ENCODE peak calls at places on chromosome 7, in seven cellular contexts. U is right lobe of liver, S is prostate gland, M is fibroblast of lung, X is stomach, B is keratinocyte, W is breast epithelium. I is an unnamed sample. For H3K27me3, the result is how much of the 10 kb centered on the place peaks cover.

GRCh38 chr7:43855176-43855575 is 14.1 kb downstream of the MRPS24 start:
- DNase-seq in S (no peak), M (no peak), W (no peak), B (no peak), U (no peak), X (no peak), I (no peak)

GRCh38 chr7:24284699-24285506 is 913 bp downstream of the NPY start:
- DNase-seq in M (no peak), B (no peak), X (no peak), S (no peak), W (no peak), U (no peak), I (no peak)

GRCh38 chr7:120554960-120555571 is 282.1 kb downstream of the KCND2 start:
- DNase-seq in W (no peak), M (peak), B (no peak), S (no peak), U (peak), X (no peak), I (no peak)

GRCh38 chr7:156139633-156140032 is 327.4 kb upstream of the SHH start:
- DNase-seq in X (no peak), W (no peak), M (no peak), U (no peak), S (no peak), B (no peak), I (no peak)

GRCh38 chr7:10571759-10572158 is 401.9 kb upstream of the PHF14 start:
- DNase-seq in S (no peak), M (no peak), W (no peak), U (no peak), X (no peak), B (no peak), I (no peak)

GRCh38 chr7:18700147-18700546 is 204.6 kb downstream of the HDAC9 start:
- DNase-seq in B (no peak), X (no peak), W (no peak), U (no peak), S (no peak), M (no peak), I (no peak)

GRCh38 chr7:70641882-70642281 is 490.1 kb upstream of the GALNT17 start:
- DNase-seq in W (no peak), B (no peak), X (no peak), M (no peak), S (no peak), U (no peak), I (no peak)

GRCh38 chr7:75734586-75735047 is 4.1 kb downstream of the HIP1 start:
- DNase-seq in W (no peak), X (no peak), S (no peak), B (no peak), U (no peak), M (peak), I (no peak)

GRCh38 chr7:20834656-20835055 is 48.0 kb upstream of the SP8 start:
- DNase-seq in B (no peak), S (no peak), X (no peak), M (no peak), U (no peak), W (no peak), I (no peak)

GRCh38 chr7:97022451-97023306 is 2.0 kb downstream of the DLX5 start:
- DNase-seq in W (no peak), S (no peak), X (no peak), M (no peak), U (no peak), B (no peak), I (no peak)

GRCh38 chr7:116583653-116584052 is 58.8 kb downstream of the CAV1 start:
- DNase-seq in X (no peak), W (no peak), S (no peak), U (no peak), B (no peak), M (no peak), I (no peak)

GRCh38 chr7:2880882-2881281 is 36.8 kb upstream of the GNA12 start:
- DNase-seq in U (no peak), M (no peak), X (no peak), S (no peak), W (no peak), B (no peak), I (no peak)

GRCh38 chr7:140008755-140009610 is 53.8 kb downstream of the PARP12 start:
- DNase-seq in W (no peak), B (no peak), M (no peak), X (peak), U (peak), S (no peak), I (no peak)

GRCh38 chr7:30986331-30986730 is 22.6 kb downstream of the GHRHR start:
- DNase-seq in X (no peak), U (no peak), M (no peak), W (no peak), S (no peak), B (no peak), I (no peak)

GRCh38 chr7:18754766-18755165 is 259.2 kb downstream of the HDAC9 start:
- DNase-seq in W (no peak), X (no peak), B (no peak), S (no peak), M (peak), U (no peak), I (no peak)

GRCh38 chr7:116527521-116527920 is 2.7 kb downstream of the CAV1 start:
- DNase-seq in U (no peak), X (no peak), S (no peak), B (no peak), M (peak), W (no peak), I (no peak)

GRCh38 chr7:140723574-140723973 is 27.1 kb downstream of the NDUFB2 start:
- DNase-seq in U (no peak), W (no peak), B (no peak), M (no peak), X (no peak), S (no peak), I (no peak)

GRCh38 chr7:3922175-3922635 is 621.2 kb downstream of the SDK1 start:
- DNase-seq in M (peak), X (no peak), W (no peak), B (peak), U (no peak), S (peak), I (no peak)

GRCh38 chr7:98051118-98051744 is 55.4 kb upstream of the LMTK2 start:
- DNase-seq in W (no peak), U (no peak), M (no peak), B (no peak), X (peak), S (no peak), I (peak)

GRCh38 chr7:8060241-8060640 is 91.6 kb downstream of the GLCCI1 start:
- DNase-seq in W (no peak), U (no peak), B (no peak), S (no peak), X (no peak), M (peak), I (no peak)

GRCh38 chr7:125061776-125062397 is 132.3 kb upstream of the POT1 start:
- DNase-seq in M (peak), W (no peak), S (no peak), U (no peak), X (no peak), B (peak), I (no peak)

GRCh38 chr7:23230586-23231195 is 15.9 kb upstream of the GPNMB start:
- DNase-seq in B (no peak), U (no peak), M (no peak), W (no peak), S (no peak), X (no peak), I (no peak)

GRCh38 chr7:151601521-151602305 is 82.0 kb upstream of the RHEB start:
- DNase-seq in B (no peak), W (peak), X (no peak), S (no peak), U (no peak), M (peak), I (no peak)

GRCh38 chr7:132207782-132208181 is 368.5 kb downstream of the PLXNA4 start:
- DNase-seq in S (no peak), U (no peak), B (no peak), W (no peak), X (no peak), M (no peak), I (no peak)

GRCh38 chr7:158591944-158592343 is 4.3 kb upstream of the PTPRN2 start:
- DNase-seq in U (no peak), M (no peak), S (no peak), B (no peak), X (no peak), W (no peak), I (no peak)
- H3K27me3 ChIP-seq in U (under half), M (under half), S (under half), B (under half), X (under half), W (under half), I (under half)

DNA sequence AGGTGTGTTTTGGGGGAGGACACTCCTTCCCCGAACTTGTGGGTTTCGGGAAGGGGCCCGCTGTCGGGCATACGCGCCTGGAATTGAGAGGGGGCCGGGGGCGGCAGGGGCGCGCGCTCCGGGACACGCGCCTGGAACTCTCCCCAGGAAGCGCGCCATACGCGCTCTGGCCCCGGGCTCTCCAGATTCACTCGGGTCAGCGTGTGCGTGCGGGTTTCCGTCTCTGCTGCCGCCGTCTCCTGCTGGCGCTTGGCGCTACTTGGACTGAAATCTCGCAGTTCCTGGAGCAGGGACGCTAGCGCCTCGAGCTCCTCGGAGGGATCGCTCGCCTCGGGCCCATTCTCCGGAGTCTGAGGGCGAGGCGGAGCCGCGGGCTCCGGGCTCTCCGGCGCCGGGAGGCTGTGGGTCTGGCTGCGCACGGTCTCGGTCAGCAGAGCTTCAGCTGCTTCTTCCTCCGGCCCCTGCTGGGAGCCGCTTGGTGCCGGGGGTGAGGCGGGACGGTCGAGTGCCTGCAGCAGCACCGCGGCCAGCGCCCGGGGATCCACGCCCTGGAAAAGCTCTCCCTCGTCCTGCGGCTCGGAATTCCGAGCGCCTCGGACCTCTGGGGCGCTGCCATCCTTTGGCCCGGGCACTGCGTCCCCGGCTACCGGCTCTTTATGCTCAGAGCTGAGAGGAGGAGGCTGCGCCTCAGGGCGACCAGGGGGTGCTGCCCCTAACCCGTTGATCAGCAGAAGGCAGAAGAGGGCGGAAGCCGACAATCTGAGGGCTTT is 1.1 kb downstream of the VGF start:
- DNase-seq in U (no peak), W (no peak), M (peak), S (no peak), X (peak), B (no peak), I (no peak)
- H3K27me3 ChIP-seq in U (under half), W (half or more), M (under half), S (under half), X (under half), B (under half), I (half or more)

GRCh38 chr7:128415217-128415785 is 5.5 kb upstream of the IMPDH1 start:
- DNase-seq in U (no peak), X (no peak), B (no peak), M (no peak), S (no peak), W (no peak), I (no peak)
- H3K27me3 ChIP-seq in U (under half), X (under half), B (under half), M (under half), S (under half), W (under half), I (under half)

DNA sequence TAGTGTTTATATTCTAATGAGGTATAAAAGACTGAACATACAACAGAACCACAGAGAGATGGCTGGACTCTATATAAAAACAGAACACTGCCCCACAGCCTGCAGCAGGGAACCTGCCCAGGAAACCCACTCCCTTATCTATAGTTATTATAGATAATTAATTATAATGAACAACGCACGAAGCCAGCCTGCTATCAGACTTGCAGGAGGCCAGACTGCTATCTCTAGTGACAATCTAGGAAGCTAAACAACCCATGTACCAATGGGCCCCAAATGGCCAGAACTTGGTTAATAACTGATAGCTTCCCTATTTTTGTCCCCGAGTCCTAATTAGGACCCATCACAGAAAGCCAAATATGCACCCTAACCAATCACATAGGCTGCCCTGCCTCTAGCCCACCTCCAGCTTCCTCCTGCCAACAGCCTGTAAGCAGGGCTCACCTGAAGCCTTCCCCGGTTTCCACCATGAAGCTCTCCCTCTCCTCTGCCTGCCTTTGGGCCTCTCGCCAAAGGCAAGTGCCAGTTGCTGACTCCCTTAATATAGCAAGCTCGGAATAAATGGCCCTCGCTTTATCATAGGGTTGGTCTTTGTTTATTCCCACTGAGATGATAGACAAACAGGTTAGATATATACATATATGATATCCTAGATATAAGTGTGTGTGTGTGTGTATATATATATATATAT is 74.5 kb downstream of the SYPL1 start:
- DNase-seq in U (no peak), M (no peak), W (no peak), X (no peak), B (no peak), S (no peak), I (no peak)
- H3K27me3 ChIP-seq in U (under half), M (under half), W (under half), X (under half), B (under half), S (under half), I (under half)

GRCh38 chr7:27091936-27092752 is 3.7 kb downstream of the HOXA1 start:
- DNase-seq in U (no peak), M (no peak), S (no peak), X (no peak), B (no peak), W (no peak), I (no peak)

GRCh38 chr7:27095050-27095896 is 527 bp downstream of the HOXA1 start:
- DNase-seq in M (no peak), B (no peak), S (no peak), X (no peak), U (no peak), W (no peak), I (no peak)

GRCh38 chr7:27094304-27095049 is 1.3 kb downstream of the HOXA1 start:
- DNase-seq in U (no peak), B (no peak), X (no peak), S (no peak), M (no peak), W (no peak), I (no peak)

GRCh38 chr7:27091125-27091524 is 4.7 kb downstream of the HOXA1 start:
- DNase-seq in M (no peak), B (no peak), U (no peak), W (no peak), S (no peak), X (no peak), I (no peak)

DNA sequence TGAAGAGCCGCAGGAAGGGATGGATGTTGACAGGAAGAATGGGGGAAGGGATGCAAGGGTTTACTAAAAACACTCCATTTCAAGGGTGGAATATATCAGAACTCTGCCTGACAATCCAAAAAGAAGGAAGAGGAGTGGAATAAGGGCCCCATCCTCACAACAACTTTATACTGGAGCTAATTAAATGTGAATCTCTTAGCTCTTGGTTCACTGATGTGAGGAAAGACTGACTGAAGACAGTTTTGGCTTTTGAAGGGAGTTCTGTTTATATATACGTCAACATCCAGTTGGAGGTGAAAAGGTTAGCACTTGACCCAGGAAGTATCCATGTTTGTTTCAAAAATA is 3.1 kb downstream of the HOXA1 start:
- DNase-seq in B (no peak), U (no peak), W (no peak), X (no peak), S (no peak), M (no peak), I (no peak)
- H3K27me3 ChIP-seq in B (under half), U (under half), W (under half), X (under half), S (under half), M (under half), I (half or more)

GRCh38 chr7:317643-318405 is 27.9 kb downstream of the FOXL3 start:
- DNase-seq in W (no peak), X (no peak), B (no peak), S (no peak), U (no peak), M (no peak), I (peak)
- H3K27me3 ChIP-seq in W (under half), X (under half), B (under half), S (under half), U (under half), M (under half), I (under half)

GRCh38 chr7:45921699-45922519 is 837 bp upstream of the IGFBP3 start:
- DNase-seq in U (no peak), M (peak), B (no peak), W (no peak), S (peak), X (no peak), I (peak)

GRCh38 chr7:45922810-45923209 is 1.7 kb upstream of the IGFBP3 start:
- DNase-seq in X (no peak), S (no peak), U (no peak), M (peak), W (no peak), B (no peak), I (no peak)

GRCh38 chr7:45923290-45923689 is 2.2 kb upstream of the IGFBP3 start:
- DNase-seq in S (peak), U (peak), M (peak), X (peak), B (no peak), W (no peak), I (peak)

GRCh38 chr7:45923818-45924217 is 2.7 kb upstream of the IGFBP3 start:
- DNase-seq in B (no peak), S (no peak), X (no peak), W (no peak), U (no peak), M (no peak), I (no peak)

GRCh38 chr7:45924283-45924682 is 3.2 kb upstream of the IGFBP3 start:
- DNase-seq in B (peak), M (peak), W (no peak), X (no peak), U (no peak), S (peak), I (no peak)
- H3K27me3 ChIP-seq in B (under half), M (under half), W (under half), X (under half), U (under half), S (under half), I (under half)

DNA sequence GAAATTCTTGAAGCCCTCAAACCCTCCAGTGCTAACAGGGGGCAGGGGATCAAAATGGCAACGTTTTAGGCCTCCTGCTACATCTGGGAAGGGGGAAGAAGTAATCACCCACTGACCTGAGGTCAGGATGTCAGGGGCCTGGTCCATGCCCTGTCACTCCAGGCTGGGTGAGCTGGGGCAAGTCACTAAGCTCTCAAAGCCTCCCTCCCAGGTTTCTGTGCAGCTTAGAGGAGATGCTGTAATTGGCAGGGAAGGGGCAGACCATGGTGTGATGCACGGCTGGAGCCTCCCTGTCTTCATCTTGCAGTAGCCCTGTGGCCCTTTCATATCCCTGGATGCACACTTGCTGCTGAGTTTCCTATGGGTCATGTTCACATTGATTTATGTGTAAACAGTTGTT is 27.2 kb downstream of the LEP start:
- DNase-seq in S (no peak), B (no peak), M (no peak), U (peak), W (no peak), X (no peak), I (no peak)
- H3K27me3 ChIP-seq in S (under half), B (under half), M (under half), U (under half), W (under half), X (under half), I (under half)

GRCh38 chr7:29053105-29053872 is 93.0 kb downstream of the CPVL start:
- DNase-seq in X (no peak), M (no peak), U (no peak), S (no peak), W (no peak), B (no peak), I (no peak)
- H3K27me3 ChIP-seq in X (under half), M (under half), U (under half), S (under half), W (under half), B (under half), I (under half)

DNA sequence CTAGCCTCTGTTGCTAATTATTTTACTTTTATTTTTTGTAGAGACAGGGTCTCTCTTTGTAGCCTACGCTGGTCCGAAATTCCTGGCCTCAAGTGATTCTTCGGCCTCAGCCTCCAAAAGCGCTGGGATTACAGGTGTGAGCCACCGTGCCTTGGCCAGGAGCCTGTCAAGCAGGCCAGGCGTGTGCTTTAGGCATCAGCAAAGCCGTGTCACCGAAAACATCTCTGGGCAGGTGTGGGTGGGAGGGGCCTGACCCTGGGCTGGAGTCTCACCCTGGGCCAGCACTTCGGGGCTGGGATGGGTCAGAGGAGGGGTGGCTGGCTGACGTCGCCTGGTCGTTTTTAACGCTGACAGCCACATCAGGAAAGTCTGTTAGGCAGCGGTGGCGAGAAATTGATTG is 80.9 kb downstream of the UNCX start:
- DNase-seq in X (no peak), B (no peak), W (no peak), M (no peak), U (no peak), S (no peak), I (peak)
- H3K27me3 ChIP-seq in X (under half), B (under half), W (under half), M (under half), U (under half), S (under half), I (under half)

I was measured in lower lobe of right lung.